ENCODE peak calls at places on chromosomes 2 and 18, in five cellular contexts. One of them, this sample, is unnamed.

GRCh38 chr2:16250466-16250865 is 310.1 kb downstream of the MYCN start:
- DNase-seq in AG10803: no peak
- DNase-seq in stimulated activated CD4-positive, alpha-beta T cell treated with anti-CD3 and anti-CD28 coated beads, Interleukin-2, amount 100 ng/mL, for 48 hours: no peak
- DNase-seq in HCEC 1CT: no peak
- DNase-seq in mammary epithelial cell: no peak
- DNase-seq in this sample: no peak

GRCh38 chr18:55579471-55579870 is 8.5 kb downstream of the TCF4 start:
- DNase-seq in AG10803: no peak
- DNase-seq in stimulated activated CD4-positive, alpha-beta T cell treated with anti-CD3 and anti-CD28 coated beads, Interleukin-2, amount 100 ng/mL, for 48 hours: no peak
- DNase-seq in HCEC 1CT: no peak
- DNase-seq in mammary epithelial cell: no peak
- DNase-seq in this sample: no peak

GRCh38 chr2:134276381-134277172 is 22.7 kb downstream of the MGAT5 start:
- DNase-seq in stimulated activated CD4-positive, alpha-beta T cell treated with anti-CD3 and anti-CD28 coated beads, Interleukin-2, amount 100 ng/mL, for 48 hours: no peak
- DNase-seq in mammary epithelial cell: peak
- DNase-seq in HCEC 1CT: no peak
- DNase-seq in AG10803: no peak
- DNase-seq in this sample: no peak

GRCh38 chr2:208359632-208359986 is 47.0 kb upstream of the PTH2R start:
- DNase-seq in AG10803: no peak
- DNase-seq in stimulated activated CD4-positive, alpha-beta T cell treated with anti-CD3 and anti-CD28 coated beads, Interleukin-2, amount 100 ng/mL, for 48 hours: no peak
- DNase-seq in mammary epithelial cell: no peak
- DNase-seq in HCEC 1CT: no peak
- DNase-seq in this sample: no peak

GRCh38 chr2:155372969-155373368 is 674.5 kb downstream of the KCNJ3 start:
- DNase-seq in mammary epithelial cell: peak
- DNase-seq in stimulated activated CD4-positive, alpha-beta T cell treated with anti-CD3 and anti-CD28 coated beads, Interleukin-2, amount 100 ng/mL, for 48 hours: no peak
- DNase-seq in AG10803: peak
- DNase-seq in HCEC 1CT: peak
- DNase-seq in this sample: peak

GRCh38 chr18:79868811-79869541 is 71.2 kb downstream of the KCNG2 start:
- DNase-seq in AG10803: no peak
- DNase-seq in HCEC 1CT: no peak
- DNase-seq in stimulated activated CD4-positive, alpha-beta T cell treated with anti-CD3 and anti-CD28 coated beads, Interleukin-2, amount 100 ng/mL, for 48 hours: no peak
- DNase-seq in mammary epithelial cell: no peak
- DNase-seq in this sample: no peak

GRCh38 chr2:128228894-128229293 is 89.8 kb downstream of the HS6ST1 start:
- DNase-seq in HCEC 1CT: peak
- DNase-seq in stimulated activated CD4-positive, alpha-beta T cell treated with anti-CD3 and anti-CD28 coated beads, Interleukin-2, amount 100 ng/mL, for 48 hours: no peak
- DNase-seq in AG10803: no peak
- DNase-seq in mammary epithelial cell: peak
- DNase-seq in this sample: peak

GRCh38 chr2:144460981-144461766 is 58.7 kb downstream of the ZEB2 start:
- DNase-seq in HCEC 1CT: peak
- DNase-seq in mammary epithelial cell: peak
- DNase-seq in stimulated activated CD4-positive, alpha-beta T cell treated with anti-CD3 and anti-CD28 coated beads, Interleukin-2, amount 100 ng/mL, for 48 hours: no peak
- DNase-seq in AG10803: no peak
- DNase-seq in this sample: no peak

GRCh38 chr18:80170395-80171094 is 61.5 kb downstream of the ADNP2 start:
- DNase-seq in mammary epithelial cell: no peak
- DNase-seq in HCEC 1CT: no peak
- DNase-seq in AG10803: no peak
- DNase-seq in stimulated activated CD4-positive, alpha-beta T cell treated with anti-CD3 and anti-CD28 coated beads, Interleukin-2, amount 100 ng/mL, for 48 hours: no peak
- DNase-seq in this sample: no peak

GRCh38 chr2:54632733-54633692 is 90.4 kb upstream of the EML6 start:
- DNase-seq in stimulated activated CD4-positive, alpha-beta T cell treated with anti-CD3 and anti-CD28 coated beads, Interleukin-2, amount 100 ng/mL, for 48 hours: no peak
- DNase-seq in mammary epithelial cell: peak
- DNase-seq in AG10803: peak
- DNase-seq in HCEC 1CT: peak
- DNase-seq in this sample: no peak

GRCh38 chr2:38495880-38496279 is 106.8 kb downstream of the HNRNPLL start:
- DNase-seq in stimulated activated CD4-positive, alpha-beta T cell treated with anti-CD3 and anti-CD28 coated beads, Interleukin-2, amount 100 ng/mL, for 48 hours: no peak
- DNase-seq in mammary epithelial cell: no peak
- DNase-seq in AG10803: no peak
- DNase-seq in HCEC 1CT: no peak
- DNase-seq in this sample: no peak

This sample was measured in LoVo.